ENCODE peak calls at places on chromosome 5, in nine cellular contexts. One of them, this sample, is unnamed.

GRCh38 chr5:43034591-43034968 is 5.5 kb downstream of the ANXA2R start:
- DNase-seq in coronary artery: no peak
- DNase-seq in activated T-helper 1 cell treated with anti-CD3 and anti-CD28 coated beads, Interleukin-12 subunit alpha, Interleukin-12 subunit beta, Interleukin-2, Interleukin-4 antibody, amounts not matched to agents 30 ng/mL and 10 ng/mL and 1 ng/mL, durations not matched to agents 14 hours and 24 hours and 36 hours: no peak
- DNase-seq in choroid plexus epithelial cell: peak; percentile 89
- DNase-seq in C1 segment of cervical spinal cord: no peak
- DNase-seq in hepatic stellate cell: no peak
- DNase-seq in bronchial epithelial cell: no peak
- DNase-seq in heart left ventricle: no peak
- DNase-seq in neural crest cell: no peak
- DNase-seq in this sample: no peak

GRCh38 chr5:35598707-35599370 is 18.8 kb upstream of the SPEF2 start:
- DNase-seq in coronary artery: no peak
- DNase-seq in activated T-helper 1 cell treated with anti-CD3 and anti-CD28 coated beads, Interleukin-12 subunit alpha, Interleukin-12 subunit beta, Interleukin-2, Interleukin-4 antibody, amounts not matched to agents 30 ng/mL and 10 ng/mL and 1 ng/mL, durations not matched to agents 14 hours and 24 hours and 36 hours: no peak
- DNase-seq in choroid plexus epithelial cell: peak; percentile 1
- DNase-seq in C1 segment of cervical spinal cord: no peak
- DNase-seq in hepatic stellate cell: no peak
- DNase-seq in bronchial epithelial cell: no peak
- DNase-seq in heart left ventricle: no peak
- DNase-seq in neural crest cell: no peak
- DNase-seq in this sample: no peak

GRCh38 chr5:132439521-132440206 is 50.9 kb downstream of the IRF1 start:
- DNase-seq in coronary artery: no peak
- DNase-seq in activated T-helper 1 cell treated with anti-CD3 and anti-CD28 coated beads, Interleukin-12 subunit alpha, Interleukin-12 subunit beta, Interleukin-2, Interleukin-4 antibody, amounts not matched to agents 30 ng/mL and 10 ng/mL and 1 ng/mL, durations not matched to agents 14 hours and 24 hours and 36 hours: no peak
- DNase-seq in choroid plexus epithelial cell: peak; percentile 89
- DNase-seq in C1 segment of cervical spinal cord: peak; percentile 13
- DNase-seq in hepatic stellate cell: peak; percentile 85
- DNase-seq in bronchial epithelial cell: peak; percentile 62
- DNase-seq in heart left ventricle: peak; percentile 78
- DNase-seq in neural crest cell: no peak
- DNase-seq in this sample: no peak

GRCh38 chr5:90015584-90016018 is 394.0 kb downstream of the CETN3 start:
- DNase-seq in coronary artery: no peak
- DNase-seq in activated T-helper 1 cell treated with anti-CD3 and anti-CD28 coated beads, Interleukin-12 subunit alpha, Interleukin-12 subunit beta, Interleukin-2, Interleukin-4 antibody, amounts not matched to agents 30 ng/mL and 10 ng/mL and 1 ng/mL, durations not matched to agents 14 hours and 24 hours and 36 hours: no peak
- DNase-seq in choroid plexus epithelial cell: peak; percentile 69
- DNase-seq in C1 segment of cervical spinal cord: no peak
- DNase-seq in hepatic stellate cell: no peak
- DNase-seq in bronchial epithelial cell: peak; percentile 82
- DNase-seq in heart left ventricle: no peak
- DNase-seq in neural crest cell: no peak
- DNase-seq in this sample: no peak

GRCh38 chr5:132422720-132423442 is 53.4 kb downstream of the SLC22A5 start:
- DNase-seq in coronary artery: no peak
- DNase-seq in activated T-helper 1 cell treated with anti-CD3 and anti-CD28 coated beads, Interleukin-12 subunit alpha, Interleukin-12 subunit beta, Interleukin-2, Interleukin-4 antibody, amounts not matched to agents 30 ng/mL and 10 ng/mL and 1 ng/mL, durations not matched to agents 14 hours and 24 hours and 36 hours: no peak
- DNase-seq in choroid plexus epithelial cell: peak; percentile 58
- DNase-seq in C1 segment of cervical spinal cord: no peak
- DNase-seq in hepatic stellate cell: peak; percentile 69
- DNase-seq in bronchial epithelial cell: no peak
- DNase-seq in heart left ventricle: peak; percentile 77
- DNase-seq in neural crest cell: no peak
- DNase-seq in this sample: no peak

GRCh38 chr5:112649882-112650281 is 87.8 kb upstream of the APC start:
- DNase-seq in coronary artery: no peak
- DNase-seq in activated T-helper 1 cell treated with anti-CD3 and anti-CD28 coated beads, Interleukin-12 subunit alpha, Interleukin-12 subunit beta, Interleukin-2, Interleukin-4 antibody, amounts not matched to agents 30 ng/mL and 10 ng/mL and 1 ng/mL, durations not matched to agents 14 hours and 24 hours and 36 hours: no peak
- DNase-seq in choroid plexus epithelial cell: no peak
- DNase-seq in C1 segment of cervical spinal cord: no peak
- DNase-seq in hepatic stellate cell: no peak
- DNase-seq in bronchial epithelial cell: peak; percentile 99
- DNase-seq in heart left ventricle: no peak
- DNase-seq in neural crest cell: no peak
- DNase-seq in this sample: no peak

GRCh38 chr5:78506296-78507049 is 142.1 kb downstream of the LHFPL2 start:
- DNase-seq in coronary artery: no peak
- DNase-seq in activated T-helper 1 cell treated with anti-CD3 and anti-CD28 coated beads, Interleukin-12 subunit alpha, Interleukin-12 subunit beta, Interleukin-2, Interleukin-4 antibody, amounts not matched to agents 30 ng/mL and 10 ng/mL and 1 ng/mL, durations not matched to agents 14 hours and 24 hours and 36 hours: no peak
- DNase-seq in choroid plexus epithelial cell: no peak
- DNase-seq in C1 segment of cervical spinal cord: no peak
- DNase-seq in hepatic stellate cell: peak; percentile 56
- DNase-seq in bronchial epithelial cell: no peak
- DNase-seq in heart left ventricle: no peak
- DNase-seq in neural crest cell: no peak
- DNase-seq in this sample: no peak

GRCh38 chr5:96569332-96569731 is 92.8 kb upstream of the CAST start:
- DNase-seq in coronary artery: no peak
- DNase-seq in activated T-helper 1 cell treated with anti-CD3 and anti-CD28 coated beads, Interleukin-12 subunit alpha, Interleukin-12 subunit beta, Interleukin-2, Interleukin-4 antibody, amounts not matched to agents 30 ng/mL and 10 ng/mL and 1 ng/mL, durations not matched to agents 14 hours and 24 hours and 36 hours: no peak
- DNase-seq in choroid plexus epithelial cell: no peak
- DNase-seq in C1 segment of cervical spinal cord: no peak
- DNase-seq in hepatic stellate cell: no peak
- DNase-seq in bronchial epithelial cell: no peak
- DNase-seq in heart left ventricle: no peak
- DNase-seq in neural crest cell: no peak
- DNase-seq in this sample: no peak

GRCh38 chr5:124176692-124177091 is 569.7 kb downstream of the ZNF608 start:
- DNase-seq in coronary artery: peak; percentile 76
- DNase-seq in activated T-helper 1 cell treated with anti-CD3 and anti-CD28 coated beads, Interleukin-12 subunit alpha, Interleukin-12 subunit beta, Interleukin-2, Interleukin-4 antibody, amounts not matched to agents 30 ng/mL and 10 ng/mL and 1 ng/mL, durations not matched to agents 14 hours and 24 hours and 36 hours: no peak
- DNase-seq in choroid plexus epithelial cell: peak; percentile 12
- DNase-seq in C1 segment of cervical spinal cord: no peak
- DNase-seq in hepatic stellate cell: no peak
- DNase-seq in bronchial epithelial cell: no peak
- DNase-seq in heart left ventricle: peak; percentile 14
- DNase-seq in neural crest cell: no peak
- DNase-seq in this sample: no peak

GRCh38 chr5:143733635-143734341 is 78.2 kb upstream of the HMHB1 start:
- DNase-seq in coronary artery: no peak
- DNase-seq in activated T-helper 1 cell treated with anti-CD3 and anti-CD28 coated beads, Interleukin-12 subunit alpha, Interleukin-12 subunit beta, Interleukin-2, Interleukin-4 antibody, amounts not matched to agents 30 ng/mL and 10 ng/mL and 1 ng/mL, durations not matched to agents 14 hours and 24 hours and 36 hours: no peak
- DNase-seq in choroid plexus epithelial cell: peak; percentile 59
- DNase-seq in C1 segment of cervical spinal cord: no peak
- DNase-seq in hepatic stellate cell: peak; percentile 30
- DNase-seq in bronchial epithelial cell: peak; percentile 8
- DNase-seq in heart left ventricle: peak; percentile 20
- DNase-seq in neural crest cell: no peak
- DNase-seq in this sample: no peak

GRCh38 chr5:88544616-88545150 is 276.0 kb upstream of the TMEM161B start:
- DNase-seq in coronary artery: no peak
- DNase-seq in activated T-helper 1 cell treated with anti-CD3 and anti-CD28 coated beads, Interleukin-12 subunit alpha, Interleukin-12 subunit beta, Interleukin-2, Interleukin-4 antibody, amounts not matched to agents 30 ng/mL and 10 ng/mL and 1 ng/mL, durations not matched to agents 14 hours and 24 hours and 36 hours: no peak
- DNase-seq in choroid plexus epithelial cell: no peak
- DNase-seq in C1 segment of cervical spinal cord: no peak
- DNase-seq in hepatic stellate cell: no peak
- DNase-seq in bronchial epithelial cell: no peak
- DNase-seq in heart left ventricle: no peak
- DNase-seq in neural crest cell: no peak
- DNase-seq in this sample: no peak

GRCh38 chr5:127806776-127807175 is 103.6 kb downstream of the CCDC192 start:
- DNase-seq in coronary artery: no peak
- DNase-seq in activated T-helper 1 cell treated with anti-CD3 and anti-CD28 coated beads, Interleukin-12 subunit alpha, Interleukin-12 subunit beta, Interleukin-2, Interleukin-4 antibody, amounts not matched to agents 30 ng/mL and 10 ng/mL and 1 ng/mL, durations not matched to agents 14 hours and 24 hours and 36 hours: no peak
- DNase-seq in choroid plexus epithelial cell: no peak
- DNase-seq in C1 segment of cervical spinal cord: no peak
- DNase-seq in hepatic stellate cell: no peak
- DNase-seq in bronchial epithelial cell: no peak
- DNase-seq in heart left ventricle: no peak
- DNase-seq in neural crest cell: no peak
- DNase-seq in this sample: no peak

GRCh38 chr5:75640395-75640794 is 29.1 kb downstream of the ANKDD1B start:
- DNase-seq in coronary artery: no peak
- DNase-seq in activated T-helper 1 cell treated with anti-CD3 and anti-CD28 coated beads, Interleukin-12 subunit alpha, Interleukin-12 subunit beta, Interleukin-2, Interleukin-4 antibody, amounts not matched to agents 30 ng/mL and 10 ng/mL and 1 ng/mL, durations not matched to agents 14 hours and 24 hours and 36 hours: no peak
- DNase-seq in choroid plexus epithelial cell: peak; percentile 95
- DNase-seq in C1 segment of cervical spinal cord: no peak
- DNase-seq in hepatic stellate cell: peak; percentile 73
- DNase-seq in bronchial epithelial cell: peak; percentile 88
- DNase-seq in heart left ventricle: no peak
- DNase-seq in neural crest cell: no peak
- DNase-seq in this sample: no peak

GRCh38 chr5:176596069-176596656 is 13.8 kb downstream of the GPRIN1 start:
- DNase-seq in coronary artery: no peak
- DNase-seq in activated T-helper 1 cell treated with anti-CD3 and anti-CD28 coated beads, Interleukin-12 subunit alpha, Interleukin-12 subunit beta, Interleukin-2, Interleukin-4 antibody, amounts not matched to agents 30 ng/mL and 10 ng/mL and 1 ng/mL, durations not matched to agents 14 hours and 24 hours and 36 hours: no peak
- DNase-seq in choroid plexus epithelial cell: no peak
- DNase-seq in C1 segment of cervical spinal cord: no peak
- DNase-seq in hepatic stellate cell: no peak
- DNase-seq in bronchial epithelial cell: no peak
- DNase-seq in heart left ventricle: no peak
- DNase-seq in neural crest cell: no peak
- DNase-seq in this sample: no peak

GRCh38 chr5:173885481-173886010 is 2.6 kb upstream of the CPEB4 start:
- DNase-seq in coronary artery: no peak
- DNase-seq in activated T-helper 1 cell treated with anti-CD3 and anti-CD28 coated beads, Interleukin-12 subunit alpha, Interleukin-12 subunit beta, Interleukin-2, Interleukin-4 antibody, amounts not matched to agents 30 ng/mL and 10 ng/mL and 1 ng/mL, durations not matched to agents 14 hours and 24 hours and 36 hours: no peak
- DNase-seq in choroid plexus epithelial cell: no peak
- DNase-seq in C1 segment of cervical spinal cord: no peak
- DNase-seq in hepatic stellate cell: no peak
- DNase-seq in bronchial epithelial cell: no peak
- DNase-seq in heart left ventricle: no peak
- DNase-seq in neural crest cell: no peak
- DNase-seq in this sample: no peak

GRCh38 chr5:170522211-170523128 is 18.6 kb downstream of the KCNIP1 start:
- DNase-seq in coronary artery: no peak
- DNase-seq in activated T-helper 1 cell treated with anti-CD3 and anti-CD28 coated beads, Interleukin-12 subunit alpha, Interleukin-12 subunit beta, Interleukin-2, Interleukin-4 antibody, amounts not matched to agents 30 ng/mL and 10 ng/mL and 1 ng/mL, durations not matched to agents 14 hours and 24 hours and 36 hours: no peak
- DNase-seq in choroid plexus epithelial cell: peak; percentile 20
- DNase-seq in C1 segment of cervical spinal cord: no peak
- DNase-seq in hepatic stellate cell: no peak
- DNase-seq in bronchial epithelial cell: peak; percentile 48
- DNase-seq in heart left ventricle: no peak
- DNase-seq in neural crest cell: no peak
- DNase-seq in this sample: no peak

GRCh38 chr5:142300677-142301076 is 24.1 kb downstream of the SPRY4 start:
- DNase-seq in coronary artery: no peak
- DNase-seq in activated T-helper 1 cell treated with anti-CD3 and anti-CD28 coated beads, Interleukin-12 subunit alpha, Interleukin-12 subunit beta, Interleukin-2, Interleukin-4 antibody, amounts not matched to agents 30 ng/mL and 10 ng/mL and 1 ng/mL, durations not matched to agents 14 hours and 24 hours and 36 hours: no peak
- DNase-seq in choroid plexus epithelial cell: no peak
- DNase-seq in C1 segment of cervical spinal cord: no peak
- DNase-seq in hepatic stellate cell: no peak
- DNase-seq in bronchial epithelial cell: no peak
- DNase-seq in heart left ventricle: no peak
- DNase-seq in neural crest cell: no peak
- DNase-seq in this sample: no peak

GRCh38 chr5:157596449-157596848 is 20.9 kb upstream of the ADAM19 start:
- DNase-seq in coronary artery: no peak
- DNase-seq in activated T-helper 1 cell treated with anti-CD3 and anti-CD28 coated beads, Interleukin-12 subunit alpha, Interleukin-12 subunit beta, Interleukin-2, Interleukin-4 antibody, amounts not matched to agents 30 ng/mL and 10 ng/mL and 1 ng/mL, durations not matched to agents 14 hours and 24 hours and 36 hours: peak; percentile 51
- DNase-seq in choroid plexus epithelial cell: no peak
- DNase-seq in C1 segment of cervical spinal cord: no peak
- DNase-seq in hepatic stellate cell: no peak
- DNase-seq in bronchial epithelial cell: no peak
- DNase-seq in heart left ventricle: no peak
- DNase-seq in neural crest cell: no peak
- DNase-seq in this sample: no peak

GRCh38 chr5:20359377-20359776 is 371.4 kb upstream of the CDH18 start:
- DNase-seq in coronary artery: no peak
- DNase-seq in activated T-helper 1 cell treated with anti-CD3 and anti-CD28 coated beads, Interleukin-12 subunit alpha, Interleukin-12 subunit beta, Interleukin-2, Interleukin-4 antibody, amounts not matched to agents 30 ng/mL and 10 ng/mL and 1 ng/mL, durations not matched to agents 14 hours and 24 hours and 36 hours: no peak
- DNase-seq in choroid plexus epithelial cell: no peak
- DNase-seq in C1 segment of cervical spinal cord: no peak
- DNase-seq in hepatic stellate cell: no peak
- DNase-seq in bronchial epithelial cell: no peak
- DNase-seq in heart left ventricle: no peak
- DNase-seq in neural crest cell: no peak
- DNase-seq in this sample: no peak

GRCh38 chr5:343461-344401 is 22.2 kb downstream of the AHRR start:
- DNase-seq in coronary artery: no peak
- DNase-seq in activated T-helper 1 cell treated with anti-CD3 and anti-CD28 coated beads, Interleukin-12 subunit alpha, Interleukin-12 subunit beta, Interleukin-2, Interleukin-4 antibody, amounts not matched to agents 30 ng/mL and 10 ng/mL and 1 ng/mL, durations not matched to agents 14 hours and 24 hours and 36 hours: peak; percentile 56
- DNase-seq in choroid plexus epithelial cell: peak; percentile 75
- DNase-seq in C1 segment of cervical spinal cord: no peak
- DNase-seq in hepatic stellate cell: peak; percentile 86
- DNase-seq in bronchial epithelial cell: peak; percentile 20
- DNase-seq in heart left ventricle: no peak
- DNase-seq in neural crest cell: peak; percentile 48
- DNase-seq in this sample: peak; percentile 45

GRCh38 chr5:17184596-17184995 is 32.8 kb upstream of the BASP1 start:
- DNase-seq in coronary artery: no peak
- DNase-seq in activated T-helper 1 cell treated with anti-CD3 and anti-CD28 coated beads, Interleukin-12 subunit alpha, Interleukin-12 subunit beta, Interleukin-2, Interleukin-4 antibody, amounts not matched to agents 30 ng/mL and 10 ng/mL and 1 ng/mL, durations not matched to agents 14 hours and 24 hours and 36 hours: no peak
- DNase-seq in choroid plexus epithelial cell: no peak
- DNase-seq in C1 segment of cervical spinal cord: no peak
- DNase-seq in hepatic stellate cell: no peak
- DNase-seq in bronchial epithelial cell: no peak
- DNase-seq in heart left ventricle: no peak
- DNase-seq in neural crest cell: no peak
- DNase-seq in this sample: no peak

GRCh38 chr5:72510610-72511121 is 3.5 kb upstream of the ZNF366 start:
- DNase-seq in coronary artery: no peak
- DNase-seq in activated T-helper 1 cell treated with anti-CD3 and anti-CD28 coated beads, Interleukin-12 subunit alpha, Interleukin-12 subunit beta, Interleukin-2, Interleukin-4 antibody, amounts not matched to agents 30 ng/mL and 10 ng/mL and 1 ng/mL, durations not matched to agents 14 hours and 24 hours and 36 hours: no peak
- DNase-seq in choroid plexus epithelial cell: peak; percentile 69
- DNase-seq in C1 segment of cervical spinal cord: no peak
- DNase-seq in hepatic stellate cell: peak; percentile 18
- DNase-seq in bronchial epithelial cell: peak; percentile 34
- DNase-seq in heart left ventricle: peak; percentile 25
- DNase-seq in neural crest cell: no peak
- DNase-seq in this sample: no peak

GRCh38 chr5:174376726-174377373 is 331.3 kb downstream of the NSG2 start:
- DNase-seq in coronary artery: no peak
- DNase-seq in activated T-helper 1 cell treated with anti-CD3 and anti-CD28 coated beads, Interleukin-12 subunit alpha, Interleukin-12 subunit beta, Interleukin-2, Interleukin-4 antibody, amounts not matched to agents 30 ng/mL and 10 ng/mL and 1 ng/mL, durations not matched to agents 14 hours and 24 hours and 36 hours: no peak
- DNase-seq in choroid plexus epithelial cell: no peak
- DNase-seq in C1 segment of cervical spinal cord: no peak
- DNase-seq in hepatic stellate cell: no peak
- DNase-seq in bronchial epithelial cell: peak; percentile 39
- DNase-seq in heart left ventricle: no peak
- DNase-seq in neural crest cell: no peak
- DNase-seq in this sample: no peak